ENCODE peak calls at places on chromosomes 2 and 18, in ten cellular contexts. B, A, J, M, C, U, L, W, S and D are unnamed samples.

GRCh38 chr18:76955529-76956170 is 133.3 kb downstream of the ZNF236 start:
- DNase-seq in B (no peak), A (no peak), J (no peak), M (no peak), C (no peak), U (no peak), L (no peak), W (no peak), S (no peak), D (no peak)

GRCh38 chr2:177275041-177275440 is 10.5 kb upstream of the NFE2L2 start:
- DNase-seq in B (no peak), A (no peak), J (no peak), M (peak), C (no peak), U (no peak), L (no peak), W (no peak), S (no peak), D (no peak)

GRCh38 chr2:28633739-28634138 is 117.9 kb upstream of the PPP1CB start:
- DNase-seq in B (no peak), A (peak), J (peak), M (peak), C (no peak), U (no peak), L (no peak), W (no peak), S (no peak), D (no peak)

GRCh38 chr2:172079416-172079815 is 5.9 kb upstream of the DLX1 start:
- DNase-seq in B (no peak), A (no peak), J (no peak), M (no peak), C (no peak), U (no peak), L (no peak), W (no peak), S (no peak), D (no peak)

GRCh38 chr2:237669628-237670351 is 42.4 kb downstream of the LRRFIP1 start:
- DNase-seq in B (no peak), A (no peak), J (peak), M (peak), C (no peak), U (no peak), L (peak), W (no peak), S (no peak), D (peak)

GRCh38 chr2:98072442-98072841 is 14.5 kb upstream of the VWA3B start:
- DNase-seq in B (no peak), A (no peak), J (no peak), M (no peak), C (no peak), U (no peak), L (no peak), W (no peak), S (no peak), D (no peak)

GRCh38 chr2:96655491-96655973 is 13.0 kb downstream of the FER1L5 start:
- DNase-seq in B (no peak), A (no peak), J (no peak), M (no peak), C (no peak), U (no peak), L (no peak), W (no peak), S (no peak), D (no peak)

GRCh38 chr2:120223034-120223912 is at the start of gene TMEM185B:
- DNase-seq in B (peak), A (peak), J (no peak), M (peak), C (peak), U (peak), L (peak), W (peak), S (peak), D (peak)

GRCh38 chr2:38076710-38077430 is 919 bp upstream of the CYP1B1 start:
- DNase-seq in B (peak), A (no peak), J (no peak), M (peak), C (peak), U (no peak), L (peak), W (peak), S (peak), D (peak)

GRCh38 chr2:180507028-180507427 is 473.4 kb upstream of the UBE2E3 start:
- DNase-seq in B (no peak), A (no peak), J (no peak), M (no peak), C (no peak), U (no peak), L (no peak), W (no peak), S (no peak), D (no peak)

GRCh38 chr18:24400587-24400986 is 3.0 kb upstream of the OSBPL1A start:
- DNase-seq in B (no peak), A (no peak), J (no peak), M (no peak), C (no peak), U (no peak), L (no peak), W (no peak), S (no peak), D (no peak)

GRCh38 chr2:74843371-74844298 is 9.7 kb downstream of the HK2 start:
- DNase-seq in B (no peak), A (peak), J (no peak), M (peak), C (peak), U (no peak), L (no peak), W (no peak), S (no peak), D (no peak)

GRCh38 chr2:176280156-176280555 is 10.9 kb downstream of the MTX2 start:
- DNase-seq in B (no peak), A (peak), J (no peak), M (no peak), C (no peak), U (no peak), L (no peak), W (no peak), S (no peak), D (no peak)

GRCh38 chr2:135050132-135050531 is 2.0 kb upstream of the RAB3GAP1 start:
- DNase-seq in B (no peak), A (no peak), J (no peak), M (no peak), C (no peak), U (no peak), L (no peak), W (no peak), S (no peak), D (no peak)

GRCh38 chr2:234978466-234979203 is 26.8 kb downstream of the SH3BP4 start:
- DNase-seq in B (no peak), A (peak), J (no peak), M (peak), C (no peak), U (no peak), L (no peak), W (no peak), S (no peak), D (no peak)

GRCh38 chr2:152406119-152406835 is 71.3 kb downstream of the FMNL2 start:
- DNase-seq in B (no peak), A (no peak), J (no peak), M (no peak), C (no peak), U (no peak), L (no peak), W (no peak), S (no peak), D (no peak)

GRCh38 chr18:11963991-11964484 is 17.3 kb upstream of the IMPA2 start:
- DNase-seq in B (no peak), A (no peak), J (no peak), M (peak), C (no peak), U (no peak), L (no peak), W (no peak), S (no peak), D (no peak)

GRCh38 chr2:120324926-120325325 is 21.0 kb upstream of the INHBB start:
- DNase-seq in B (no peak), A (no peak), J (no peak), M (no peak), C (no peak), U (no peak), L (no peak), W (no peak), S (no peak), D (no peak)

GRCh38 chr2:183179156-183179555 is 54.9 kb downstream of the NUP35 start:
- DNase-seq in B (no peak), A (no peak), J (no peak), M (peak), C (no peak), U (no peak), L (no peak), W (no peak), S (no peak), D (no peak)

GRCh38 chr2:67997528-67998267 is 65.1 kb downstream of the C1D start:
- DNase-seq in B (no peak), A (peak), J (no peak), M (peak), C (no peak), U (no peak), L (peak), W (no peak), S (no peak), D (no peak)

GRCh38 chr18:54822872-54823845 is 5.1 kb upstream of the RAB27B start:
- DNase-seq in B (no peak), A (peak), J (peak), M (peak), C (no peak), U (no peak), L (peak), W (no peak), S (no peak), D (no peak)

GRCh38 chr2:214706986-214707385 is 102.5 kb downstream of the BARD1 start:
- DNase-seq in B (no peak), A (no peak), J (no peak), M (peak), C (no peak), U (no peak), L (no peak), W (no peak), S (no peak), D (no peak)

GRCh38 chr2:80410346-80410745 is 105.8 kb upstream of the LRRTM1 start:
- DNase-seq in B (no peak), A (no peak), J (no peak), M (no peak), C (no peak), U (no peak), L (no peak), W (no peak), S (no peak), D (no peak)

GRCh38 chr2:3450385-3451031 is 68.8 kb downstream of the ADI1 start:
- DNase-seq in B (no peak), A (no peak), J (no peak), M (no peak), C (no peak), U (no peak), L (no peak), W (no peak), S (no peak), D (no peak)

GRCh38 chr2:12479042-12479601 is 237.6 kb upstream of the TRIB2 start:
- DNase-seq in B (no peak), A (no peak), J (no peak), M (no peak), C (no peak), U (no peak), L (no peak), W (no peak), S (no peak), D (no peak)

GRCh38 chr2:224513991-224514390 is 71.2 kb downstream of the CUL3 start:
- DNase-seq in B (no peak), A (no peak), J (no peak), M (peak), C (no peak), U (no peak), L (no peak), W (no peak), S (no peak), D (no peak)

GRCh38 chr2:138306626-138307025 is 194.9 kb upstream of the SPOPL start:
- DNase-seq in B (no peak), A (no peak), J (no peak), M (no peak), C (no peak), U (no peak), L (no peak), W (no peak), S (no peak), D (no peak)

GRCh38 chr2:54114936-54115283 is 505 bp upstream of the ACYP2 start:
- DNase-seq in B (no peak), A (no peak), J (no peak), M (no peak), C (no peak), U (no peak), L (peak), W (no peak), S (no peak), D (no peak)

GRCh38 chr2:71277536-71278103 is 50.7 kb upstream of the PAIP2B start:
- DNase-seq in B (peak), A (peak), J (no peak), M (peak), C (peak), U (no peak), L (peak), W (peak), S (no peak), D (no peak)

GRCh38 chr2:119240311-119241204 is 16.9 kb downstream of the STEAP3 start:
- DNase-seq in B (no peak), A (peak), J (no peak), M (peak), C (no peak), U (no peak), L (peak), W (peak), S (no peak), D (peak)

GRCh38 chr2:237725661-237726060 is 72.9 kb upstream of the RBM44 start:
- DNase-seq in B (no peak), A (no peak), J (no peak), M (no peak), C (no peak), U (no peak), L (no peak), W (no peak), S (no peak), D (no peak)

GRCh38 chr18:69936191-69936558 is 11.5 kb downstream of the CD226 start:
- DNase-seq in B (no peak), A (no peak), J (no peak), M (peak), C (no peak), U (no peak), L (no peak), W (no peak), S (no peak), D (no peak)

GRCh38 chr18:59520569-59520968 is 161.5 kb upstream of the LMAN1 start:
- DNase-seq in B (no peak), A (no peak), J (no peak), M (no peak), C (no peak), U (no peak), L (no peak), W (no peak), S (no peak), D (no peak)

GRCh38 chr2:182280128-182280527 is 146.7 kb downstream of the PDE1A start:
- DNase-seq in B (no peak), A (peak), J (no peak), M (peak), C (no peak), U (no peak), L (peak), W (no peak), S (no peak), D (no peak)

GRCh38 chr2:163665817-163666216 is 70.0 kb downstream of the FIGN start:
- DNase-seq in B (no peak), A (peak), J (no peak), M (no peak), C (no peak), U (no peak), L (no peak), W (no peak), S (no peak), D (no peak)

GRCh38 chr2:241598487-241598886 is 38.5 kb downstream of the THAP4 start:
- DNase-seq in B (no peak), A (no peak), J (no peak), M (peak), C (no peak), U (no peak), L (no peak), W (no peak), S (no peak), D (peak)

GRCh38 chr2:19576411-19576810 is 218.0 kb upstream of the OSR1 start:
- DNase-seq in B (no peak), A (no peak), J (no peak), M (peak), C (no peak), U (no peak), L (no peak), W (no peak), S (no peak), D (no peak)

GRCh38 chr18:41645600-41646360 is 309.3 kb upstream of the PIK3C3 start:
- DNase-seq in B (no peak), A (no peak), J (no peak), M (no peak), C (no peak), U (no peak), L (no peak), W (no peak), S (no peak), D (no peak)

GRCh38 chr2:109364212-109364611 is 235.2 kb downstream of the SH3RF3 start:
- DNase-seq in B (no peak), A (no peak), J (no peak), M (no peak), C (no peak), U (no peak), L (no peak), W (no peak), S (no peak), D (no peak)